ENCODE peak calls at places on chromosome 17, in eight cellular contexts. A, H, U, T, Q, E, Y and S are unnamed samples.

GRCh38 chr17:78798695-78799559 is 16.9 kb upstream of the CYTH1 start:
- DNase-seq in A (no peak), H (no peak), U (peak), T (peak), Q (no peak), E (no peak), Y (no peak), S (no peak)

GRCh38 chr17:83190601-83191387 is 111.4 kb downstream of the METRNL start:
- DNase-seq in A (no peak), H (peak), U (no peak), T (peak), Q (peak), E (peak), Y (peak), S (no peak)

GRCh38 chr17:46769531-46770438 is 48.7 kb downstream of the WNT3 start:
- DNase-seq in A (no peak), H (no peak), U (no peak), T (no peak), Q (peak), E (no peak), Y (no peak), S (peak)

GRCh38 chr17:8621585-8621984 is 8.9 kb downstream of the MYH10 start:
- DNase-seq in A (no peak), H (no peak), U (peak), T (no peak), Q (no peak), E (no peak), Y (no peak), S (no peak)

GRCh38 chr17:7281953-7282751 is 634 bp downstream of the SLC2A4 start:
- DNase-seq in A (no peak), H (no peak), U (no peak), T (no peak), Q (no peak), E (peak), Y (peak), S (no peak)

GRCh38 chr17:63772801-63773271 is 561 bp downstream of the CCDC47 start:
- DNase-seq in A (no peak), H (no peak), U (peak), T (peak), Q (no peak), E (no peak), Y (no peak), S (no peak)

GRCh38 chr17:61774724-61775123 is 88.6 kb downstream of the BRIP1 start:
- DNase-seq in A (no peak), H (no peak), U (no peak), T (no peak), Q (no peak), E (no peak), Y (no peak), S (no peak)

GRCh38 chr17:37702605-37703004 is 42.3 kb downstream of the HNF1B start:
- DNase-seq in A (peak), H (no peak), U (peak), T (no peak), Q (no peak), E (no peak), Y (no peak), S (no peak)

GRCh38 chr17:50093246-50093645 is 1.9 kb upstream of the PDK2 start:
- DNase-seq in A (no peak), H (no peak), U (no peak), T (no peak), Q (no peak), E (no peak), Y (no peak), S (no peak)

GRCh38 chr17:66717680-66718079 is 117.2 kb upstream of the CACNG5 start:
- DNase-seq in A (no peak), H (no peak), U (peak), T (no peak), Q (no peak), E (no peak), Y (no peak), S (no peak)

GRCh38 chr17:47970725-47971511 is at the start of gene CDK5RAP3:
- DNase-seq in A (peak), H (peak), U (peak), T (peak), Q (peak), E (peak), Y (peak), S (peak)

DNA sequence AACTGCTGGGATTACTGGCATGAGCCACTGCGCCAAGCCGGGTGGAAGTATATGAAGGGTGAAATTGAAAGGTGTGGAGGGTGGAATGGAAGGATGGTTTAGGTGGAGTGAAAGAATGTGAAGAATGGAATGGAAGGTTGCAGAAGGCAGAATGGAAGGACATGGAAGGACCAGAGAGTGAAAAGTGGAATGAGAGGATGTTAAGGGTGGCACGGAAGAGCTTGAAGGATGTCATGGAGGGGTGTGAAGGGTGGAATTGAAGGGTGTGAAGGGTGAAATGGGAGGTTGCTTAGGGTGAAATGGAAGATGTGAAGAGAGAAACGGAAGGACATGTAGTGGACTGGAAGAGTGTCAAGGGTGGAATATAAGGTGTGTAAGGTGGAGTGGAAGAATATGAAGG is 16.2 kb downstream of the MIS12 start:
- DNase-seq in A (no peak), H (no peak), U (no peak), T (no peak), Q (no peak), E (no peak), Y (no peak), S (no peak)
- TF ChIP-seq POLR2A in A (no peak), H (no peak), U (no peak), T (no peak), Q (no peak), E (no peak), Y (no peak), S (no peak)

DNA sequence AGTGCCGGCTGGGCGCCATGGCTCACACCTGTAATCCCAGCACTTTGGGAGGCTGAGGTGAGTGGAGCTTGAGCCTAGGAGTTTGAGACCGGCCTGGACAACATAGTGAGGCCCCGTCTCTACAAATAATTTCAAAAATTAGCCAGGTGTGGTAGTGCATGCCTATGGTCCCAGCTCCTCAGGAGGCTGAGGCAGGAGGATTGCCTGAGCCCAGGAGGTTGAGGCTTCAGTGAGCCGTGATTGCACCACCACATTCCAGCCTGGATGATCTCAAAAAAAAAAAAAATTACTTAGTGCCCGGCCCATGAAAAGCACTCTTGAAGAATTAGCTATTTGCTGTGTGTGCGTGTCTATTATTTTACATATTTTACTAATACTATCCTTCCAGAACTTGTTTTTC is 9.6 kb downstream of the GPRC5C start:
- DNase-seq in A (no peak), H (no peak), U (no peak), T (no peak), Q (no peak), E (no peak), Y (no peak), S (no peak)
- H3K27ac ChIP-seq in A (no peak), H (no peak), U (no peak), T (no peak), Q (no peak), E (no peak), Y (no peak), S (peak)

DNA sequence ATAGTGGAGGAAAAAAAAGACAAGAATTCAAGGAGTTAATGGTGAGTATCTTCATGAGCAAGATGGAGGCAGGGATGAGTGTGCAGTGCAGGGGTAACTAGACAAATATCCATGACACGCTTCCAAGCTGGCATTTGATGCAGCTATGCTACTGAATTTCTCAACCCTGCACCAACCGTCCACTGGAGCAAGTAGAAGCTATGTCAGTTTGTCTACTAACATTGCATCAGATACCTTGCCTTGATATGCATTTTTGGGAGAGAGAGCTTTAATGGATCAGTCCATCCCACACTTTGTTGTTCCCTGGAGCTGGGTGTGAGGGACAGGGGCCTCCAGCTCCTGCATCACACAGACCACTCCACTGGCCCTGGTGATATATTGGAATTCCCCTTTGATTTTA is 16.4 kb downstream of the CCL11 start:
- DNase-seq in A (no peak), H (no peak), U (peak), T (no peak), Q (no peak), E (no peak), Y (no peak), S (no peak)
- TF ChIP-seq POLR2A in A (no peak), H (no peak), U (no peak), T (no peak), Q (no peak), E (no peak), Y (no peak), S (no peak)

GRCh38 chr17:75898065-75898464 is 1.3 kb upstream of the TRIM65 start:
- DNase-seq in A (no peak), H (no peak), U (no peak), T (no peak), Q (no peak), E (no peak), Y (no peak), S (no peak)

GRCh38 chr17:75894049-75894742 is 2.6 kb downstream of the TRIM65 start:
- DNase-seq in A (no peak), H (no peak), U (no peak), T (no peak), Q (no peak), E (no peak), Y (no peak), S (no peak)

GRCh38 chr17:75898791-75899190 is 2.0 kb upstream of the TRIM65 start:
- DNase-seq in A (no peak), H (no peak), U (no peak), T (no peak), Q (no peak), E (no peak), Y (no peak), S (no peak)

GRCh38 chr17:75897076-75898019 is 597 bp upstream of the TRIM65 start:
- DNase-seq in A (no peak), H (no peak), U (no peak), T (no peak), Q (no peak), E (peak), Y (no peak), S (no peak)

GRCh38 chr17:75896360-75897075 is at the start of gene TRIM65:
- DNase-seq in A (peak), H (peak), U (peak), T (peak), Q (peak), E (peak), Y (peak), S (peak)
- H3K27ac ChIP-seq in A (peak), H (peak), U (peak), T (peak), Q (peak), E (peak), Y (peak), S (peak)

GRCh38 chr17:32826076-32826475 is 50.8 kb downstream of the MYO1D start:
- DNase-seq in A (no peak), H (no peak), U (no peak), T (no peak), Q (no peak), E (no peak), Y (no peak), S (no peak)

GRCh38 chr17:32824334-32824733 is 52.6 kb downstream of the MYO1D start:
- DNase-seq in A (no peak), H (no peak), U (no peak), T (no peak), Q (no peak), E (no peak), Y (no peak), S (no peak)

GRCh38 chr17:32831223-32831622 is 45.7 kb downstream of the MYO1D start:
- DNase-seq in A (no peak), H (no peak), U (no peak), T (no peak), Q (no peak), E (no peak), Y (no peak), S (no peak)

GRCh38 chr17:32828822-32829221 is 48.1 kb downstream of the MYO1D start:
- DNase-seq in A (no peak), H (no peak), U (no peak), T (no peak), Q (no peak), E (no peak), Y (no peak), S (no peak)

DNA sequence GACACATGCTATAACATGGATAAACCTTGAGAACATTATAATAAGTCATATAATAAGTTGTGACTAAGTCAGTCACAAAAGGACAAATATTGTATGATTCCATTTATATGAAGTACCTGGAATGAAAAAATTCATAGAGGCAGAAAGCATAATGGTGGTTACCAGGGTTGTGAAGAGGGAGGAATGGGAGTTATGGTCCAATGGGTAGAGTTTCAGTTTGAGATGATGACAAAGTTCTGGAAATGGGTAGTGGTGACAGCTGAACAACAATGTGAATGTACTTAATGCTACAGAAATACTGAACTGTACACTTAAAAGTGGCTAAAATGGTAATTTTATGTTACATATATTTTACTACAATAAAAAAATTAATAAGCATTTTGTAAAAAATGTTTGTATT is 49.7 kb downstream of the MYO1D start:
- DNase-seq in A (no peak), H (no peak), U (no peak), T (no peak), Q (no peak), E (no peak), Y (no peak), S (no peak)
- TF ChIP-seq POLR2A in A (no peak), H (no peak), U (no peak), T (no peak), Q (no peak), E (no peak), Y (no peak), S (no peak)

GRCh38 chr17:40331743-40332641 is 23.0 kb downstream of the RARA start:
- DNase-seq in A (no peak), H (peak), U (no peak), T (peak), Q (no peak), E (peak), Y (peak), S (peak)
- H3K27ac ChIP-seq in A (peak), H (peak), U (peak), T (peak), Q (peak), E (peak), Y (peak), S (peak)

DNA sequence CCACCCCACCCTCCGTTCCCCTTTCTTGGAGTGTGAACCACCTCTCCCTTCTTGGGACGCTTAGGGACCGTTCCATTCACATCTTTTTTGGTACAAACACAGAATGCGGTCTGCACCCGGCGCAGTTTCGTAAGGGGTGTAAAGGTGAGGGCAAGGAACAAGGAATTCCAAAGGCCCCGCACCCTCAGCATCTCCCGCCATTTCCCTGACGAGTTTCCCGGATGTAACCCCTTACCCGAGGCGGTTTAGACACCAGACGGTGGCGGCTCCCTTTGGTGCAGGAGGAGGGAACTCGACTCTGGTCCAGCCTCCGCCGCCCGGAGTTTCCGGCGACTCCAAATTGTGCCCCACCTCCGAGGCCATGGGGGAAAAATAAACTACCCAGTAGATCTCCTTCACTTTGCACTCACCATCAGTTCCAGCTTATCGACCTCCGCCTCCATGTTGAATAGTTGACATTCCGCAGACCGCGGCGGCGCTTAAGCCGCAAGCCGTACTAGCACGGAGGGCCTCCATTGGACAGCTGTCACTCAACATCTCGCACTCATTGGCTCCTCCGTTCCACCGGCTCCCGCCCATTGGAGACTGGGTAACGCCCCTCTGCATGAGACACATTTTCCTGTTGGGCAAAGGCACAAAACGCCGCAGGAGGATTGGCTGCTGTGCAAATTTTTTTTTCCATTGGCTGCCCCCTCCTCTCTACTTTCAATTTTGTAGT is at the start of gene SKA2:
- DNase-seq in A (peak), H (peak), U (no peak), T (peak), Q (peak), E (peak), Y (peak), S (peak)
- TF ChIP-seq POLR2A in A (peak), H (peak), U (peak), T (peak), Q (no peak), E (peak), Y (peak), S (no peak)

GRCh38 chr17:73029021-73029420 is 63.5 kb downstream of the SLC39A11 start:
- DNase-seq in A (no peak), H (no peak), U (no peak), T (no peak), Q (no peak), E (no peak), Y (no peak), S (no peak)
- H3K27ac ChIP-seq in A (no peak), H (no peak), U (no peak), T (no peak), Q (no peak), E (no peak), Y (no peak), S (no peak)